ENCODE peak calls at places on chromosome 11, in four cellular contexts. One of them, this sample, is unnamed. For H3K27me3, the result is how much of the 10 kb centered on the place peaks cover.

GRCh38 chr11:34626393-34626792 is 5.5 kb downstream of the EHF start:
- DNase-seq in endothelial cell of umbilical vein: no peak
- DNase-seq in IMR-90: peak
- DNase-seq in PC-3: no peak
- DNase-seq in this sample: no peak

GRCh38 chr11:47257518-47258316 is at the start of gene NR1H3:
- DNase-seq in IMR-90: peak
- DNase-seq in endothelial cell of umbilical vein: peak
- DNase-seq in PC-3: peak
- DNase-seq in this sample: peak

GRCh38 chr11:69027704-69028372 is 14.8 kb upstream of the MRGPRF start:
- DNase-seq in IMR-90: peak
- DNase-seq in PC-3: no peak
- DNase-seq in endothelial cell of umbilical vein: no peak
- DNase-seq in this sample: no peak

GRCh38 chr11:75140269-75141138 is 10.4 kb upstream of the SLCO2B1 start:
- DNase-seq in IMR-90: peak
- DNase-seq in endothelial cell of umbilical vein: peak
- DNase-seq in PC-3: peak
- DNase-seq in this sample: no peak

GRCh38 chr11:76588455-76589325 is 81.9 kb downstream of the LRRC32 start:
- DNase-seq in endothelial cell of umbilical vein: peak
- DNase-seq in IMR-90: peak
- DNase-seq in PC-3: no peak
- DNase-seq in this sample: no peak

GRCh38 chr11:86248609-86249008 is 4.1 kb downstream of the EED start:
- DNase-seq in PC-3: no peak
- DNase-seq in endothelial cell of umbilical vein: no peak
- DNase-seq in IMR-90: no peak
- DNase-seq in this sample: no peak

GRCh38 chr11:102603091-102603490 is 22.0 kb downstream of the MMP20 start:
- DNase-seq in endothelial cell of umbilical vein: no peak
- DNase-seq in IMR-90: peak
- DNase-seq in PC-3: no peak
- DNase-seq in this sample: peak

GRCh38 chr11:76210920-76211851 is 4.9 kb upstream of the WNT11 start:
- DNase-seq in IMR-90: no peak
- DNase-seq in PC-3: no peak
- DNase-seq in endothelial cell of umbilical vein: no peak
- DNase-seq in this sample: no peak

GRCh38 chr11:34790620-34791019 is 125.6 kb downstream of the APIP start:
- DNase-seq in endothelial cell of umbilical vein: peak
- DNase-seq in PC-3: peak
- DNase-seq in IMR-90: no peak
- DNase-seq in this sample: no peak

GRCh38 chr11:23078289-23078971 is 218.2 kb upstream of the CCDC179 start:
- DNase-seq in IMR-90: peak
- DNase-seq in PC-3: peak
- DNase-seq in endothelial cell of umbilical vein: peak
- DNase-seq in this sample: peak

GRCh38 chr11:31802990-31803812 is 7.9 kb downstream of the PAX6 start:
- DNase-seq in endothelial cell of umbilical vein: no peak
- DNase-seq in PC-3: no peak
- DNase-seq in IMR-90: no peak
- DNase-seq in this sample: peak

GRCh38 chr11:27720277-27720830 is 20.1 kb upstream of the BDNF start:
- DNase-seq in IMR-90: peak
- DNase-seq in endothelial cell of umbilical vein: peak
- DNase-seq in PC-3: peak
- DNase-seq in this sample: no peak

GRCh38 chr11:70070736-70071135 is 7.4 kb upstream of the ANO1 start:
- DNase-seq in endothelial cell of umbilical vein: no peak
- DNase-seq in IMR-90: no peak
- DNase-seq in PC-3: no peak
- DNase-seq in this sample: no peak

GRCh38 chr11:108754901-108755625 is 90.2 kb downstream of the DDX10 start:
- DNase-seq in endothelial cell of umbilical vein: peak
- DNase-seq in PC-3: peak
- DNase-seq in IMR-90: no peak
- DNase-seq in this sample: peak

GRCh38 chr11:26827567-26828037 is 105.7 kb upstream of the SLC5A12 start:
- DNase-seq in PC-3: no peak
- DNase-seq in IMR-90: peak
- DNase-seq in endothelial cell of umbilical vein: no peak
- DNase-seq in this sample: peak

GRCh38 chr11:44269369-44270351 is 40.3 kb downstream of the ALX4 start:
- DNase-seq in IMR-90: peak
- DNase-seq in endothelial cell of umbilical vein: peak
- DNase-seq in PC-3: no peak
- DNase-seq in this sample: peak

GRCh38 chr11:130213979-130214281 is 54.3 kb downstream of the ST14 start:
- DNase-seq in PC-3: no peak
- DNase-seq in endothelial cell of umbilical vein: no peak
- DNase-seq in IMR-90: no peak
- DNase-seq in this sample: no peak

GRCh38 chr11:116683982-116684381 is 88.8 kb downstream of the BUD13 start:
- DNase-seq in endothelial cell of umbilical vein: no peak
- DNase-seq in IMR-90: no peak
- DNase-seq in PC-3: no peak
- DNase-seq in this sample: no peak

GRCh38 chr11:65288706-65289536 is 25.7 kb upstream of the CDC42EP2 start:
- DNase-seq in PC-3: no peak
- DNase-seq in IMR-90: no peak
- DNase-seq in endothelial cell of umbilical vein: no peak
- DNase-seq in this sample: no peak

GRCh38 chr11:118530683-118531596 is at the start of gene TMEM25:
- DNase-seq in endothelial cell of umbilical vein: peak
- DNase-seq in IMR-90: peak
- DNase-seq in PC-3: peak
- DNase-seq in this sample: peak

GRCh38 chr11:117415358-117415896 is 87.8 kb downstream of the CEP164 start:
- DNase-seq in endothelial cell of umbilical vein: no peak
- DNase-seq in PC-3: no peak
- DNase-seq in IMR-90: no peak
- DNase-seq in this sample: no peak

GRCh38 chr11:45180888-45181594 is 34.6 kb downstream of the PRDM11 start:
- DNase-seq in IMR-90: peak
- DNase-seq in PC-3: peak
- DNase-seq in endothelial cell of umbilical vein: peak
- DNase-seq in this sample: peak

GRCh38 chr11:116792144-116792868 is 627 bp upstream of the APOA5 start:
- DNase-seq in IMR-90: no peak
- DNase-seq in PC-3: no peak
- DNase-seq in endothelial cell of umbilical vein: no peak
- DNase-seq in this sample: no peak

GRCh38 chr11:106998126-106998525 is 20.1 kb downstream of the GUCY1A2 start:
- DNase-seq in IMR-90: peak
- DNase-seq in PC-3: no peak
- DNase-seq in endothelial cell of umbilical vein: no peak
- DNase-seq in this sample: peak

GRCh38 chr11:122711831-122712378 is 56.4 kb downstream of the UBASH3B start:
- DNase-seq in endothelial cell of umbilical vein: peak
- DNase-seq in IMR-90: no peak
- DNase-seq in PC-3: peak
- DNase-seq in this sample: peak

DNA sequence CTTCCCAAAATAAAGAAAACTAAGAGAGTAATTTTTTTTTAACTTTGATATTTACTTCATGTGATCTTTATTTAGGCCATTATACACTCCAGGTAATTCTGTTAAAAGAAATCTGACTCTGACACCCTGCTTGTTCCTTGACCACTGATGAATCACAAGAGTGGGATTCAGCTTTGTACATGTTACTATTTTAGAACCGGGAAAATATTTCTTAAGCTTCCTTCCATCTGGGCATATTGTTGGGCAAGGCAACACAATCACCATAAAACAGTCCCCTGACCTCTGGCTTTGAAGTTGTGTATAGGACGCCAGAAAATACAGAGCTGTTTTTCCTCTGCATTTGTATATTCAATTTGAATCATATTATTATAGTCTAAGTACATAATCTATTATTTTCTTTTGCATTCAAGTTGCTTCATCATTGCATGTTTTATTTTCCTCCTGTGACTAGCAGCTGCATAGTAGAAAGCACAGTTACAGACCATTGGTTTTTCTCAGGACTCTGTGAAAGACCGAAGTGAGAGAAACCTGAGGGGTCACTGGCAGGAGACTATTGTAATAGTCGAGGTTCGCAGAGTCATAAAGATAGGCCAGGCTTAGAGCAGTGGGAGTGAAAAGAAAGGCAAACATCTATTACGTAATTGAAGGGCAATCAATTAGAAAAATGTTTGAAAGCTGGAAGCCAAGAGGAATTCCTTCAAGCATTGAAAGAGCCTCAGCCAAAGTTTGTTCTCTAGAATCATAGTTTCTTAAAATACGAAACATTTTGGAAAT is 51.8 kb upstream of the SLC36A4 start:
- DNase-seq in IMR-90: no peak
- DNase-seq in endothelial cell of umbilical vein: no peak
- DNase-seq in PC-3: no peak
- DNase-seq in this sample: no peak
- H3K27me3 ChIP-seq in IMR-90: under half
- H3K27me3 ChIP-seq in endothelial cell of umbilical vein: under half
- H3K27me3 ChIP-seq in PC-3: under half
- H3K27me3 ChIP-seq in this sample: under half

GRCh38 chr11:125572916-125573315 is 3.6 kb downstream of the EI24 start:
- DNase-seq in PC-3: no peak
- DNase-seq in endothelial cell of umbilical vein: no peak
- DNase-seq in IMR-90: no peak
- DNase-seq in this sample: no peak

GRCh38 chr11:125579811-125580210 is 10.5 kb downstream of the EI24 start:
- DNase-seq in endothelial cell of umbilical vein: no peak
- DNase-seq in PC-3: no peak
- DNase-seq in IMR-90: no peak
- DNase-seq in this sample: no peak

GRCh38 chr11:125583496-125583895 is 9.2 kb upstream of the STT3A start:
- DNase-seq in IMR-90: no peak
- DNase-seq in PC-3: no peak
- DNase-seq in endothelial cell of umbilical vein: no peak
- DNase-seq in this sample: no peak

GRCh38 chr11:125578783-125579182 is 9.5 kb downstream of the EI24 start:
- DNase-seq in endothelial cell of umbilical vein: no peak
- DNase-seq in IMR-90: no peak
- DNase-seq in PC-3: no peak
- DNase-seq in this sample: no peak
- H3K4me2 ChIP-seq in endothelial cell of umbilical vein: no peak
- H3K4me2 ChIP-seq in IMR-90: no peak
- H3K4me2 ChIP-seq in PC-3: no peak
- H3K4me2 ChIP-seq in this sample: no peak

GRCh38 chr11:16799890-16800289 is 61.4 kb downstream of the C11orf58 start:
- DNase-seq in PC-3: no peak
- DNase-seq in IMR-90: no peak
- DNase-seq in endothelial cell of umbilical vein: no peak
- DNase-seq in this sample: no peak
- H3K27me3 ChIP-seq in PC-3: under half
- H3K27me3 ChIP-seq in IMR-90: under half
- H3K27me3 ChIP-seq in endothelial cell of umbilical vein: under half
- H3K27me3 ChIP-seq in this sample: under half

DNA sequence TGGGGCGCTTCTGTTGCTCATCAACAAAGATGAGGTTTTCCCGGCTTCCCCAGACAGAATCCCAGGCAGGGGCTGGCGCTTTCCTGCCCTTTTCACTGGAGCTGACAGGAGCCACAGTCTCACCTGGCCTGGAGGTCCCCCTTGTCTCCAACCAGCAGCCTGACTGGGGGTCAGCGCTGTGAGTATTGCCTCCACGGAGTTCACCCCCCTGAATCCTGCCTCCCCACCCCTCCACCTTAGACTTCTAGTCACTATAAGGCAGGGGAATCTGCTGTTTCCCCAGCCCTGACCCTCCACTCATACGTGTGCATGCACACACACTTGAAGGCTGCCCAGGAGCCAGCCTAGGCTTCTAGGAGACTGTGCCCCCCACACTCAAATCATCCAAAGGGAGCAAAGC is 58.8 kb upstream of the LYVE1 start:
- DNase-seq in endothelial cell of umbilical vein: no peak
- DNase-seq in IMR-90: no peak
- DNase-seq in PC-3: no peak
- DNase-seq in this sample: no peak
- H3K4me2 ChIP-seq in endothelial cell of umbilical vein: no peak
- H3K4me2 ChIP-seq in IMR-90: no peak
- H3K4me2 ChIP-seq in PC-3: no peak
- H3K4me2 ChIP-seq in this sample: no peak

GRCh38 chr11:78796956-78797355 is 222.3 kb upstream of the NARS2 start:
- DNase-seq in PC-3: peak
- DNase-seq in endothelial cell of umbilical vein: peak
- DNase-seq in IMR-90: peak
- DNase-seq in this sample: peak
- H3K27me3 ChIP-seq in PC-3: under half
- H3K27me3 ChIP-seq in endothelial cell of umbilical vein: under half
- H3K27me3 ChIP-seq in IMR-90: under half
- H3K27me3 ChIP-seq in this sample: under half

DNA sequence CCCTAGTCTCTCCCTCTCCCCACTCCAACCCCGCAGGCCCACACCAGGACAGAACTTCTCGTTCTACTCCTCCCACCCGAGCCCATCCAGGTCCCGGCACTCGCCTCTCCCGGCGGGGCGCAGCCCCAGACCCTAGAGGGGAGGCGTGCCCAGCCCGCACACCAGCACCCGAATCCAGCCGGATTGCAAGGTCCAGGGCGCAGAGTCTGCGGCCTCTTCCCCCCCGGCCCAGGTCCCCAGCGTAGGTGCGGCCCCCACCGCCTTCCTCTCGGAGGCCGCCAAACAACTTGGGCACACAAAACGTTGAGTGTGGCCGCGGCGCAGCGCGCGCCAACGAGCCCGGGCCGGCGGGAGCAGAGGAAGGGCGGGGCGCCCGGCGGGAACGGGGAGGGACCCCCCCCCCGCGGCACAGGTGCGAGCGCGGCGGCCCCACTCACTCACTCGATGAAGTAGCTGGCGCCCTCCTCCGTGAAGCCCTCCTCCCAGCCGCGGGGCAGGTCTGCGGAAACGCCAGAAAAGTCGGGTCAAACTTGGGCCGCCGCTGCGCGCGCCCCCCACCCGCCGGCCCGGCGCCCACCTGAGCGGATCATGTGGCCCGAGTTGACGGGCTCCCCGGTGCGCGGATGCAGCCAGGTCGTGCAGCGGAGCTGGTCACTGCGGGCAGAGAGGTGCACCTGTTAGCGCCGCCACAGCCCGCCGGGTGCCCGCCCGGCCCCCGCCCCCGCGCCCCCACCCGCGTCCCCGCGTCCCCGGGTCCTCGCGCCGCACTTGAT is 480 bp downstream of the PLEKHA7 start:
- DNase-seq in IMR-90: no peak
- DNase-seq in endothelial cell of umbilical vein: no peak
- DNase-seq in PC-3: peak
- DNase-seq in this sample: no peak
- H3K4me2 ChIP-seq in IMR-90: peak
- H3K4me2 ChIP-seq in endothelial cell of umbilical vein: peak
- H3K4me2 ChIP-seq in PC-3: peak
- H3K4me2 ChIP-seq in this sample: peak

GRCh38 chr11:285894-286220 is 3.1 kb upstream of the PGGHG start:
- DNase-seq in IMR-90: no peak
- DNase-seq in PC-3: no peak
- DNase-seq in endothelial cell of umbilical vein: no peak
- DNase-seq in this sample: no peak
- H3K27me3 ChIP-seq in IMR-90: under half
- H3K27me3 ChIP-seq in PC-3: under half
- H3K27me3 ChIP-seq in endothelial cell of umbilical vein: under half
- H3K27me3 ChIP-seq in this sample: under half